ENCODE peak calls at places on chromosomes 3 and 15, in four cellular contexts. One of them, this sample, is unnamed.
A peak's percentile ranks its signal among the peaks of the same experiment; 100 is the strongest.

GRCh38 chr3:128488995-128489859 is 3.8 kb downstream of the GATA2 start:
- DNase-seq in A549: no peak
- DNase-seq in left ventricle myocardium inferior: peak; percentile 57
- DNase-seq in SJSA1: peak; percentile 77
- DNase-seq in this sample: peak; percentile 78

GRCh38 chr3:126208618-126209256 is 28.4 kb upstream of the ALDH1L1 start:
- DNase-seq in A549: peak; percentile 89
- DNase-seq in left ventricle myocardium inferior: peak; percentile 82
- DNase-seq in SJSA1: peak; percentile 91
- DNase-seq in this sample: peak; percentile 83

GRCh38 chr3:188594137-188594536 is 440.2 kb downstream of the LPP start:
- DNase-seq in A549: no peak
- DNase-seq in left ventricle myocardium inferior: no peak
- DNase-seq in SJSA1: peak; percentile 73
- DNase-seq in this sample: no peak

GRCh38 chr3:11154036-11154952 is at the start of gene HRH1:
- DNase-seq in left ventricle myocardium inferior: peak; percentile 35
- DNase-seq in A549: peak; percentile 31
- DNase-seq in SJSA1: peak; percentile 63
- DNase-seq in this sample: no peak

GRCh38 chr15:77019476-77020331 is 24.8 kb downstream of the PSTPIP1 start:
- DNase-seq in A549: no peak
- DNase-seq in left ventricle myocardium inferior: no peak
- DNase-seq in SJSA1: no peak
- DNase-seq in this sample: no peak

GRCh38 chr3:4290272-4290893 is 12.8 kb upstream of the SETMAR start:
- DNase-seq in A549: peak; percentile 48
- DNase-seq in SJSA1: no peak
- DNase-seq in left ventricle myocardium inferior: no peak
- DNase-seq in this sample: no peak

GRCh38 chr3:50978991-50979667 is 304.4 kb downstream of the DOCK3 start:
- DNase-seq in SJSA1: no peak
- DNase-seq in A549: no peak
- DNase-seq in left ventricle myocardium inferior: no peak
- DNase-seq in this sample: no peak

GRCh38 chr15:31438601-31439265 is 112.1 kb downstream of the KLF13 start:
- DNase-seq in left ventricle myocardium inferior: no peak
- DNase-seq in A549: no peak
- DNase-seq in SJSA1: no peak
- DNase-seq in this sample: no peak

GRCh38 chr3:160078533-160078932 is 89.9 kb downstream of the IL12A start:
- DNase-seq in SJSA1: no peak
- DNase-seq in left ventricle myocardium inferior: no peak
- DNase-seq in A549: no peak
- DNase-seq in this sample: no peak

GRCh38 chr3:37700849-37701248 is 160.8 kb upstream of the CTDSPL start:
- DNase-seq in SJSA1: no peak
- DNase-seq in left ventricle myocardium inferior: no peak
- DNase-seq in A549: no peak
- DNase-seq in this sample: no peak

GRCh38 chr3:84547971-84548970 is 410.5 kb upstream of the CADM2 start:
- DNase-seq in left ventricle myocardium inferior: no peak
- DNase-seq in SJSA1: no peak
- DNase-seq in A549: peak; percentile 52
- DNase-seq in this sample: no peak

GRCh38 chr3:197600796-197601565 is 45.2 kb upstream of the BDH1 start:
- DNase-seq in SJSA1: peak; percentile 56
- DNase-seq in left ventricle myocardium inferior: no peak
- DNase-seq in A549: no peak
- DNase-seq in this sample: no peak

DNA sequence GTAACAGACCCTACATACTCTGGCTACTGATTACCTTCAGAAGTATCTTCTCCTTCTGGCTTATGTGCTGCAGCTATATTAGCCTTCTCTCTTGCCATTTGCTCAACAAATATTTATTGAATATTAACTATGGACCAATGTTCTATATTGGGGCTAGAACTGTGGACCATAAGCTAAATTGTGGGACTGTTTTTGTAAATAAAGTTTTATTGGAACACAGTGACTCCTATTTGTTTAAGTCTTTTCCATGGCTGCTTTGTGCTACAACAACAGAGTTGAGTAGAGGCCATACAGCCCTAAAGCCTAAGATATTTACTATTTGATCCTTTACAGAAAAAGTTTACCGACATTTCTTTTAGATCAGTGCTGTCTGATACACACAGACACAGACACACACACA is 20.3 kb upstream of the XIRP1 start:
- DNase-seq in SJSA1: no peak
- DNase-seq in A549: no peak
- DNase-seq in left ventricle myocardium inferior: no peak
- DNase-seq in this sample: no peak
- H3K4me1 ChIP-seq in SJSA1: no peaks in the 10 kb centered on the region
- H3K4me1 ChIP-seq in A549: no peaks in the 10 kb centered on the region
- H3K4me1 ChIP-seq in left ventricle myocardium inferior: peaks cover 8% of the 10 kb centered on the region
- H3K4me1 ChIP-seq in this sample: no peaks in the 10 kb centered on the region

DNA sequence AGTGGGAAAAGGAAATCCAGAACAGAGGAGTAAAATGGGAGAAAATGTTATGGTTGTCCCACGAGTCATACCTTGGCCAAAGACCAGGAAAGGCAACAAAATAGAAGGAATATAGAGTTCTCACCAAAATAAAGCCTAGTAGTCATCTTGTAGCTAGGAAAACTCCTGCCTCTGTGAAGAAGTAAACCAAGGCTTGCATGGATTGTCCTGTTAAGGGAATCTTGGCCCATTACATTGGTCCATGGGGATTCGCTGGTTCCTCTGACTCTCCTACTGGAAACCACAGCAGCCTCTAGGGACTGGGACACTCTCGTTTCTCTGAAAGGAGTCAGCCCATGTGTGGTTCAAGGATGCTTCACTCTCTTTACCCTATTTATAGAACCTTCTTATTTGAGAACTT is 62.9 kb upstream of the FNDC3B start:
- DNase-seq in SJSA1: no peak
- DNase-seq in left ventricle myocardium inferior: no peak
- DNase-seq in A549: no peak
- DNase-seq in this sample: no peak
- H3K4me1 ChIP-seq in SJSA1: peaks cover 4% of the 10 kb centered on the region
- H3K4me1 ChIP-seq in left ventricle myocardium inferior: peaks cover 17% of the 10 kb centered on the region
- H3K4me1 ChIP-seq in A549: peaks cover 11% of the 10 kb centered on the region
- H3K4me1 ChIP-seq in this sample: no peaks in the 10 kb centered on the region

DNA sequence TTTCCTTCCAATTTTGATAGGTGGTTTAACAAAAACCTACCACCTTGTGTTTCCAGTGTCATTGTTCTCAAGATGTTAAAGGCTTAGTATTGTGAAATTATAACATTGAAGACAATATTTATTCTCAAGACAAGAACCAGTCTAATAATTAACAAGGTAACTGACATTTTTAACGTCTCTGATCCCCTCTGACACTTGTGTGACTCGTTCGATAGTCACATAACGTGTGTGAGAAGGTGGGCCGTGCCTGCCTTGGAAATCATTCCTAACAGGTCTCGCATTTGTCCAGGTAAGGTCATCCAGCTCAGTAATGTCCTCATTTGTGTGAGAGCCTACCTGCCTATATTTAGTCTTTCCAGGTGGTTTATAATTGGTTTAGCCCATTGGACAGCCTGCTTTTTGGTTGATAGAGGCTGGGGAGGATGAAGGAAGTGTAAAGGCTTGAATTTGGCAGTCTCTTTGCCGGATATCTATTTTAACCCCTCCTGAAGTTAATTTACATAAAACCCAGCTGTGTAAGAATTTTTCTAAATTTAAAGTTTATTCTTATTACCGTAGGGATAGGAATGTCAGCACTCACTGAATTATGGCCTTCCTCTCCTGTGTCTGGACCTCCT is 94.4 kb downstream of the AKAP13 start:
- DNase-seq in A549: no peak
- DNase-seq in SJSA1: no peak
- DNase-seq in left ventricle myocardium inferior: no peak
- DNase-seq in this sample: no peak
- H3K4me1 ChIP-seq in A549: peaks cover 70% of the 10 kb centered on the region
- H3K4me1 ChIP-seq in SJSA1: peaks cover 58% of the 10 kb centered on the region
- H3K4me1 ChIP-seq in left ventricle myocardium inferior: peaks cover 98% of the 10 kb centered on the region
- H3K4me1 ChIP-seq in this sample: no peaks in the 10 kb centered on the region

DNA sequence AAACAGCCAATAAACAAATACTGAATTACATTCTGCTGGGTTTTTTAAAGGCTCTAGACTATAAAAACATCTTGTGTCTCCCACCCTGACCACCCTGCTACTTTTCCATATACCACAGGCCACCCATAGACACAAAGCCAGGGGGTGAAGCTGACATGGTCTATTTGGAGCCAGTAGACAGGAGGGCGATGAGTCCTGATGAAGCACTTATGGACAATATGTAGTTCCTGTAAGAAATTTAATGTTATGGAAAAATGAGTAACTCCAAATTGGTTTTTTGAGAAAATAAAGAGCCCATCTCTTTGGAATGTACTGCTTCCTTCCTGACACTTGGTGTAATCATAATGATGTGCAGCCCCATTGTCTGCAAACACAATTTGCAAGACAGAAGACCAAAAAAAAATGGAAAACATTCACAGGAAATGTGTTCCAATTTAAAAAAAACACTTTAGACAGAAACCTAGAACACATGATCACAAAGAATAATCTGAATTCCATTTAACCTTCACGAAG is 11.8 kb downstream of the SSR3 start:
- DNase-seq in left ventricle myocardium inferior: no peak
- DNase-seq in SJSA1: peak; percentile 87
- DNase-seq in A549: no peak
- DNase-seq in this sample: no peak
- H3K4me1 ChIP-seq in left ventricle myocardium inferior: peaks cover 75% of the 10 kb centered on the region
- H3K4me1 ChIP-seq in SJSA1: peaks cover 75% of the 10 kb centered on the region
- H3K4me1 ChIP-seq in A549: peaks cover under 1% of the 10 kb centered on the region
- H3K4me1 ChIP-seq in this sample: peaks cover 4% of the 10 kb centered on the region

GRCh38 chr15:39285066-39285465 is 295.8 kb upstream of the THBS1 start:
- DNase-seq in SJSA1: no peak
- DNase-seq in A549: no peak
- DNase-seq in left ventricle myocardium inferior: no peak
- DNase-seq in this sample: no peak

GRCh38 chr15:39283531-39283930 is 297.3 kb upstream of the THBS1 start:
- DNase-seq in SJSA1: no peak
- DNase-seq in A549: no peak
- DNase-seq in left ventricle myocardium inferior: no peak
- DNase-seq in this sample: no peak

GRCh38 chr15:39285663-39286062 is 295.2 kb upstream of the THBS1 start:
- DNase-seq in left ventricle myocardium inferior: no peak
- DNase-seq in SJSA1: no peak
- DNase-seq in A549: no peak
- DNase-seq in this sample: no peak

GRCh38 chr15:39281094-39281493 is 299.8 kb upstream of the THBS1 start:
- DNase-seq in A549: no peak
- DNase-seq in SJSA1: no peak
- DNase-seq in left ventricle myocardium inferior: no peak
- DNase-seq in this sample: no peak

DNA sequence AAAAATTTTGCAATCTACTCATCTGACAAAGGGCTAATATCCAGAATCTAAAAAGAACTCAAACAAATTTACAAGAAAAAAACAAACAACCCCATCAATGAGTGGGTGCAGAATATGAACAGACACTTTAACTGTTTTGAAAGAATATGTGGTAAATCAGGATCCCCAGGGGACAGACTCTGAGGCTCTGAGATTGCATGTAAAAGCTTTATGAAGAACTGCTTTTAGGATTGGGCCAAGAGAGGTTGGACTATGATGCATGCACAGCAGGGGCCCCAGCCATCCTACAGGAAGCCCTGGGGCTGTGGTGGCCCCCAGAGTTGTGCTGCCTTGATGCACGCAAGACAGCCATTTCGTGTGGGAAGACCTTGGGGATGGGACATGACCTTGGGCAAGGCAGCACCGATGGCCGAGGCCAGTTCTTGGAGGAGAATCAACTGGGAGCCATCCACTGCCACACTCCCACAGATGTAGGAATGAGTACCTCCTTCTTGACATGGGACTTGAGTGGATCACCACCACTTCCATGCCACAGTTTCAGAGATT is 298.1 kb upstream of the THBS1 start:
- DNase-seq in left ventricle myocardium inferior: no peak
- DNase-seq in A549: no peak
- DNase-seq in SJSA1: no peak
- DNase-seq in this sample: no peak
- H3K4me1 ChIP-seq in left ventricle myocardium inferior: peaks cover 14% of the 10 kb centered on the region
- H3K4me1 ChIP-seq in A549: peaks cover 10% of the 10 kb centered on the region
- H3K4me1 ChIP-seq in SJSA1: peaks cover 57% of the 10 kb centered on the region
- H3K4me1 ChIP-seq in this sample: no peaks in the 10 kb centered on the region